ENCODE peak calls at places on chromosomes 5 and 9, in eight cellular contexts. H is suprapubic skin, Q is Peyer's patch, X is GM23338, Y is heart right ventricle, G is cardiac muscle cell, N is fibroblast of lung, D is OCI-LY7. I is an unnamed sample. For H3K36me3, the result is how much of the 10 kb centered on the place peaks cover.

GRCh38 chr9:129333961-129334743 is 156.1 kb upstream of the IER5L start:
- DNase-seq in G (peak), Y (peak), N (peak), D (peak), Q (peak), X (peak), H (peak), I (peak)

GRCh38 chr5:146409081-146409671 is 38.0 kb upstream of the TCERG1 start:
- DNase-seq in Y (no peak), G (peak), H (no peak), D (no peak), X (no peak), N (peak), Q (no peak), I (no peak)

GRCh38 chr9:133008406-133008805 is 22.4 kb upstream of the GTF3C5 start:
- DNase-seq in X (no peak), Q (no peak), Y (no peak), D (no peak), G (no peak), H (no peak), N (no peak), I (peak)

GRCh38 chr9:85740821-85741111 is 988 bp downstream of the AGTPBP1 start:
- DNase-seq in Q (no peak), X (no peak), H (no peak), N (no peak), G (no peak), Y (no peak), D (no peak), I (no peak)

GRCh38 chr5:137706841-137707240 is 29.0 kb downstream of the KLHL3 start:
- DNase-seq in Q (no peak), N (peak), G (peak), D (no peak), H (no peak), Y (no peak), X (no peak), I (no peak)

GRCh38 chr9:36441966-36442365 is 41.9 kb upstream of the RNF38 start:
- DNase-seq in Y (no peak), H (no peak), Q (no peak), G (no peak), D (no peak), X (peak), N (no peak), I (no peak)

GRCh38 chr5:105565531-105565930 is 2002.9 kb upstream of the NUDT12 start:
- DNase-seq in G (no peak), Y (no peak), X (no peak), D (no peak), N (no peak), H (no peak), Q (no peak), I (no peak)

GRCh38 chr9:6557883-6558282 is 87.6 kb downstream of the GLDC start:
- DNase-seq in G (peak), Q (no peak), D (no peak), H (no peak), Y (no peak), N (no peak), X (peak), I (no peak)

GRCh38 chr5:107306597-107306996 is 364.1 kb downstream of the EFNA5 start:
- DNase-seq in Y (no peak), D (peak), X (no peak), N (no peak), G (no peak), Q (no peak), H (no peak), I (no peak)

GRCh38 chr9:129776938-129777768 is 24.3 kb upstream of the PTGES start:
- DNase-seq in Y (peak), N (peak), X (peak), G (peak), H (peak), D (no peak), Q (peak), I (peak)

GRCh38 chr5:77486344-77486962 is 5.7 kb downstream of the WDR41 start:
- DNase-seq in Q (no peak), G (no peak), N (no peak), X (no peak), D (no peak), Y (no peak), H (no peak), I (no peak)

GRCh38 chr9:133102190-133103021 is 18.6 kb downstream of the RALGDS start:
- DNase-seq in Y (no peak), X (no peak), H (no peak), Q (peak), G (no peak), N (no peak), D (no peak), I (peak)

GRCh38 chr9:92325991-92326500 is 293 bp downstream of the CENPP start:
- DNase-seq in H (no peak), Y (no peak), D (peak), N (no peak), X (no peak), Q (no peak), G (no peak), I (no peak)

GRCh38 chr5:107431998-107432397 is 238.7 kb downstream of the EFNA5 start:
- DNase-seq in X (no peak), N (peak), Q (no peak), G (peak), D (no peak), H (no peak), Y (no peak), I (no peak)

GRCh38 chr5:4879693-4880303 is 260.3 kb upstream of the ADAMTS16 start:
- DNase-seq in Q (peak), D (peak), Y (peak), G (peak), X (peak), H (no peak), N (peak), I (peak)

GRCh38 chr5:170896779-170897178 is 35.0 kb downstream of the RANBP17 start:
- DNase-seq in G (peak), Q (no peak), H (no peak), D (no peak), X (peak), N (peak), Y (peak), I (peak)

GRCh38 chr9:84679571-84679970 is 10.0 kb downstream of the NTRK2 start:
- DNase-seq in Y (no peak), D (no peak), X (no peak), N (no peak), H (no peak), Q (no peak), G (no peak), I (no peak)

GRCh38 chr5:158992104-158992740 is 107.5 kb downstream of the EBF1 start:
- DNase-seq in X (no peak), N (no peak), Y (no peak), Q (no peak), G (peak), D (no peak), H (no peak), I (no peak)

GRCh38 chr9:5357431-5358105 is 17.9 kb upstream of the RLN1 start:
- DNase-seq in H (no peak), D (no peak), G (no peak), Q (no peak), X (no peak), Y (peak), N (no peak), I (no peak)

GRCh38 chr5:82334085-82334680 is 56.0 kb upstream of the RPS23 start:
- DNase-seq in G (peak), Y (no peak), D (no peak), H (no peak), Q (no peak), N (peak), X (no peak), I (no peak)

GRCh38 chr9:94945191-94946144 is 219.0 kb downstream of the AOPEP start:
- DNase-seq in G (peak), Y (no peak), D (no peak), X (no peak), N (peak), Q (peak), H (no peak), I (peak)

GRCh38 chr5:180072256-180072548 is 643 bp upstream of the RNF130 start:
- DNase-seq in G (no peak), N (no peak), Y (no peak), Q (no peak), X (no peak), H (no peak), D (no peak), I (no peak)

GRCh38 chr9:114311571-114312512 is 11.1 kb upstream of the ORM1 start:
- DNase-seq in Q (peak), H (peak), N (no peak), Y (no peak), X (no peak), D (no peak), G (no peak), I (peak)

GRCh38 chr5:43332401-43332800 is 19.2 kb upstream of the HMGCS1 start:
- DNase-seq in H (no peak), X (no peak), N (no peak), Y (no peak), D (no peak), Q (no peak), G (no peak), I (no peak)

GRCh38 chr9:91905958-91906585 is 44.0 kb downstream of the ROR2 start:
- DNase-seq in D (peak), Y (peak), Q (peak), N (no peak), H (no peak), X (no peak), G (no peak), I (no peak)

GRCh38 chr5:1383886-1384401 is 39.0 kb upstream of the CLPTM1L start:
- DNase-seq in G (no peak), H (no peak), Y (no peak), Q (no peak), D (no peak), N (no peak), X (no peak), I (no peak)

GRCh38 chr9:85742630-85742928 is 825 bp upstream of the AGTPBP1 start:
- DNase-seq in Y (no peak), D (no peak), H (no peak), G (peak), N (peak), Q (no peak), X (no peak), I (no peak)

GRCh38 chr9:94799578-94800264 is 73.2 kb downstream of the AOPEP start:
- DNase-seq in N (peak), Y (no peak), G (peak), D (no peak), X (no peak), Q (no peak), H (no peak), I (peak)

GRCh38 chr5:41347569-41347968 is 134.2 kb upstream of the C6 start:
- DNase-seq in Y (no peak), H (no peak), N (no peak), Q (no peak), D (no peak), G (no peak), X (peak), I (no peak)

GRCh38 chr9:21983509-21983908 is 10.7 kb downstream of the CDKN2A start:
- DNase-seq in G (no peak), N (no peak), D (no peak), Q (no peak), Y (no peak), X (no peak), H (no peak), I (no peak)

GRCh38 chr9:125332527-125332926 is 70.9 kb downstream of the GAPVD1 start:
- DNase-seq in D (no peak), Q (no peak), Y (no peak), X (no peak), H (no peak), N (no peak), G (no peak), I (no peak)
- H3K27ac ChIP-seq in D (no peak), Q (no peak), Y (no peak), X (no peak), H (no peak), N (no peak), G (peak), I (no peak)

GRCh38 chr9:83236029-83236696 is 173.2 kb upstream of the RASEF start:
- DNase-seq in Q (no peak), N (no peak), X (no peak), D (no peak), Y (no peak), H (no peak), G (no peak), I (no peak)

GRCh38 chr9:83233647-83234046 is 170.7 kb upstream of the RASEF start:
- DNase-seq in N (no peak), D (no peak), G (no peak), Q (no peak), X (no peak), Y (no peak), H (no peak), I (no peak)

GRCh38 chr9:83234541-83234940 is 171.6 kb upstream of the RASEF start:
- DNase-seq in G (peak), H (no peak), Y (no peak), Q (no peak), D (no peak), X (no peak), N (peak), I (no peak)

GRCh38 chr9:83235524-83235923 is 172.6 kb upstream of the RASEF start:
- DNase-seq in Q (no peak), X (peak), N (no peak), H (no peak), D (no peak), G (no peak), Y (no peak), I (no peak)

GRCh38 chr9:83231039-83231438 is 168.1 kb upstream of the RASEF start:
- DNase-seq in Y (no peak), Q (no peak), X (peak), N (no peak), D (no peak), G (peak), H (no peak), I (no peak)
- TF ChIP-seq CTCF in Y (no peak), Q (no peak), X (peak), N (peak), D (no peak), G (peak), H (no peak), I (peak)

GRCh38 chr5:101424530-101425175 is 521.6 kb upstream of the ST8SIA4 start:
- DNase-seq in Y (no peak), H (no peak), G (peak), N (peak), X (no peak), D (no peak), Q (no peak), I (no peak)
- H3K36me3 ChIP-seq in Y (under half), H (under half), G (under half), N (under half), X (under half), D (under half), Q (under half), I (under half)

GRCh38 chr5:150641826-150642566 is 1.5 kb downstream of the SYNPO start:
- DNase-seq in D (no peak), Y (no peak), H (no peak), N (peak), Q (no peak), X (no peak), G (no peak), I (no peak)
- H3K27ac ChIP-seq in D (no peak), Y (peak), H (peak), N (peak), Q (peak), X (no peak), G (peak), I (no peak)

GRCh38 chr5:11046160-11046559 is 285.1 kb upstream of the DAP start:
- DNase-seq in G (no peak), D (no peak), Q (no peak), N (no peak), X (peak), Y (no peak), H (no peak), I (peak)
- TF ChIP-seq CTCF in G (no peak), D (no peak), Q (no peak), N (peak), X (peak), Y (no peak), H (no peak), I (peak)

DNA sequence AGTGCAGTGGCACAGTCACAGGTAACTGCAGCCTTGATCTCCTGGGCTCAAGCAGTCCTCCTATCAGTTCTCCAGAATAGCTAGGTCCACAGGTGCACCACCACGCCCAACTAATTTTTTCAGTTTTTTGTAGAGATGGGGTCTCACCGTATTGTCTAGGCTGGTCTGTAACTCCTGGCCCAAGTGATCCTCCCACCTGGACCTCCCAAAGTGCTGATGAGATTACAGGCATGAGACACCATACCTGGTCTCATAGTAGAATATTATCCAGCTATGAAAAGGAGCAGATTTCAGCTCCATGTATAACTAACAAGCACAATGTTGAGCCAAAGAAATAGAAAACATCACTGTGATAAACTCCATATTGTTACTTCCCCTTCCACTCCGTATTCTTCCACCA is 69.8 kb downstream of the FAM78A start:
- DNase-seq in Q (no peak), D (no peak), G (no peak), Y (no peak), X (no peak), N (no peak), H (no peak), I (no peak)
- H3K36me3 ChIP-seq in Q (under half), D (half or more), G (under half), Y (half or more), X (under half), N (under half), H (half or more), I (half or more)

GRCh38 chr5:52262844-52263243 is 524.9 kb upstream of the ITGA1 start:
- DNase-seq in Y (no peak), N (no peak), H (no peak), Q (no peak), X (no peak), G (no peak), D (no peak), I (no peak)
- H3K27ac ChIP-seq in Y (no peak), N (no peak), H (no peak), Q (no peak), X (no peak), G (no peak), D (no peak), I (no peak)

GRCh38 chr5:94693043-94693822 is 74.8 kb downstream of the SLF1 start:
- DNase-seq in Q (no peak), X (peak), Y (no peak), D (peak), N (peak), H (no peak), G (peak), I (no peak)
- TF ChIP-seq CTCF in Q (no peak), X (peak), Y (peak), D (peak), N (peak), H (no peak), G (peak), I (peak)

I was measured in endodermal cell.